ENCODE peak calls at places on chromosome X, in six cellular contexts. One of them, this sample, is unnamed.

GRCh38 chrX:129530410-129530809 is 7.1 kb upstream of the SMARCA1 start:
- DNase-seq in H1: no peak
- DNase-seq in HL-60: no peak
- DNase-seq in stomach: no peak
- DNase-seq in GM12878: no peak
- DNase-seq in transverse colon: no peak
- DNase-seq in this sample: no peak

GRCh38 chrX:15849555-15849954 is 5.1 kb downstream of the AP1S2 start:
- DNase-seq in transverse colon: no peak
- DNase-seq in HL-60: no peak
- DNase-seq in GM12878: no peak
- DNase-seq in H1: no peak
- DNase-seq in stomach: no peak
- DNase-seq in this sample: peak

GRCh38 chrX:69028006-69028760 is 137.1 kb downstream of the PJA1 start:
- DNase-seq in GM12878: peak
- DNase-seq in HL-60: peak
- DNase-seq in H1: no peak
- DNase-seq in stomach: no peak
- DNase-seq in transverse colon: no peak
- DNase-seq in this sample: no peak

GRCh38 chrX:10197597-10198210 is 40.9 kb downstream of the CLCN4 start:
- DNase-seq in H1: no peak
- DNase-seq in GM12878: no peak
- DNase-seq in transverse colon: no peak
- DNase-seq in stomach: no peak
- DNase-seq in HL-60: no peak
- DNase-seq in this sample: no peak

GRCh38 chrX:132758778-132759177 is 199.7 kb downstream of the HS6ST2 start:
- DNase-seq in HL-60: no peak
- DNase-seq in transverse colon: no peak
- DNase-seq in GM12878: no peak
- DNase-seq in stomach: no peak
- DNase-seq in H1: no peak
- DNase-seq in this sample: no peak

GRCh38 chrX:148161661-148162060 is 180.5 kb downstream of the FMR1NB start:
- DNase-seq in stomach: no peak
- DNase-seq in H1: no peak
- DNase-seq in HL-60: no peak
- DNase-seq in transverse colon: no peak
- DNase-seq in GM12878: no peak
- DNase-seq in this sample: no peak

GRCh38 chrX:14660970-14661369 is 131.6 kb downstream of the GLRA2 start:
- DNase-seq in transverse colon: no peak
- DNase-seq in HL-60: no peak
- DNase-seq in GM12878: no peak
- DNase-seq in H1: no peak
- DNase-seq in stomach: no peak
- DNase-seq in this sample: no peak

GRCh38 chrX:45986971-45987370 is 558.2 kb downstream of the ZNF674 start:
- DNase-seq in GM12878: no peak
- DNase-seq in transverse colon: no peak
- DNase-seq in stomach: no peak
- DNase-seq in HL-60: no peak
- DNase-seq in H1: no peak
- DNase-seq in this sample: no peak

GRCh38 chrX:63349307-63349706 is 1.8 kb downstream of the SPIN4 start:
- DNase-seq in H1: no peak
- DNase-seq in stomach: no peak
- DNase-seq in transverse colon: no peak
- DNase-seq in HL-60: no peak
- DNase-seq in GM12878: no peak
- DNase-seq in this sample: peak

DNA sequence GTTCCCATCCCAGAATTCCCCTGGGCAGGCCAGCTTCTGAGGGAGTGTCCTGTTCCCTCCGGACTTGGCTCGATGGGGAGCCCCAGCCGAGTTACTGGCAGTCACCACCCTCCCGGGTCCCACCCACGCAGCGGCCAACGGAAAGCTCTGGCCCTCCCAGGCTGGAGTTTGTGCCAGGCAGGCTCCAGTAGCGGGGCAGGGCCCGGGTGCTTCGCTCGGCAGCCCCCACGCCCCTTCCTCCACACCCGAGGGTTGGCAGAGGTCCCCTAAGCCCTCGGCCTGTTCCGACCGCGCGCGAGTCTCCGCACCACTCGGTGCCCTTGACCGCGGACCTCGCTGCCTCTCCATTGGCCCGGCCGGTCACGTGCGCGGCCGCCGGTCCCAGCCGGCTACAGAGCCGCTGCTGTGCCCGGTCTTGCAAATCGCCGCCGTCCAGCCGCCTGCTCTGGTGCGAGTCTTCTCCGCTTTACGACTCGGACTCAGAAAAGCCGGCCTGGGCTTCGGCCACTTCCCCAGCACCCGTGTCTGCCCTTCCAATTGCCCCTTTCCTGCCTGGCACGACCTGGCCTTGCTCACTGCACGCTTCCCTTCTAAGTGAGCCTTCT is 20.8 kb upstream of the MTM1 start:
- DNase-seq in HL-60: no peak
- DNase-seq in H1: no peak
- DNase-seq in stomach: peak
- DNase-seq in transverse colon: peak
- DNase-seq in GM12878: no peak
- DNase-seq in this sample: peak
- TF ChIP-seq POLR2AphosphoS5 in HL-60: no peak
- TF ChIP-seq POLR2AphosphoS5 in H1: no peak
- TF ChIP-seq POLR2AphosphoS5 in stomach: no peak
- TF ChIP-seq POLR2AphosphoS5 in transverse colon: peak
- TF ChIP-seq POLR2AphosphoS5 in GM12878: no peak
- TF ChIP-seq POLR2AphosphoS5 in this sample: no peak

GRCh38 chrX:2703991-2704369 is 12.9 kb downstream of the CD99 start:
- DNase-seq in stomach: no peak
- DNase-seq in GM12878: no peak
- DNase-seq in H1: no peak
- DNase-seq in HL-60: no peak
- DNase-seq in transverse colon: peak
- DNase-seq in this sample: peak

GRCh38 chrX:2708016-2708415 is 16.9 kb downstream of the CD99 start:
- DNase-seq in GM12878: no peak
- DNase-seq in stomach: no peak
- DNase-seq in H1: no peak
- DNase-seq in transverse colon: no peak
- DNase-seq in HL-60: no peak
- DNase-seq in this sample: no peak

GRCh38 chrX:2707334-2707760 is 16.3 kb downstream of the CD99 start:
- DNase-seq in H1: peak
- DNase-seq in GM12878: peak
- DNase-seq in transverse colon: peak
- DNase-seq in stomach: peak
- DNase-seq in HL-60: peak
- DNase-seq in this sample: peak

GRCh38 chrX:2705461-2705860 is 14.4 kb downstream of the CD99 start:
- DNase-seq in transverse colon: no peak
- DNase-seq in GM12878: no peak
- DNase-seq in H1: no peak
- DNase-seq in stomach: no peak
- DNase-seq in HL-60: no peak
- DNase-seq in this sample: no peak

GRCh38 chrX:2705036-2705435 is 13.9 kb downstream of the CD99 start:
- DNase-seq in transverse colon: no peak
- DNase-seq in H1: no peak
- DNase-seq in HL-60: no peak
- DNase-seq in GM12878: no peak
- DNase-seq in stomach: no peak
- DNase-seq in this sample: peak
- TF ChIP-seq POLR2AphosphoS5 in transverse colon: peak
- TF ChIP-seq POLR2AphosphoS5 in H1: no peak
- TF ChIP-seq POLR2AphosphoS5 in HL-60: no peak
- TF ChIP-seq POLR2AphosphoS5 in GM12878: no peak
- TF ChIP-seq POLR2AphosphoS5 in stomach: no peak
- TF ChIP-seq POLR2AphosphoS5 in this sample: peak

GRCh38 chrX:87517571-87518141 is at the start of gene KLHL4:
- DNase-seq in transverse colon: no peak
- DNase-seq in HL-60: no peak
- DNase-seq in GM12878: no peak
- DNase-seq in H1: peak
- DNase-seq in stomach: no peak
- DNase-seq in this sample: peak
- TF ChIP-seq POLR2AphosphoS5 in transverse colon: no peak
- TF ChIP-seq POLR2AphosphoS5 in HL-60: no peak
- TF ChIP-seq POLR2AphosphoS5 in GM12878: no peak
- TF ChIP-seq POLR2AphosphoS5 in H1: no peak
- TF ChIP-seq POLR2AphosphoS5 in stomach: no peak
- TF ChIP-seq POLR2AphosphoS5 in this sample: peak

GRCh38 chrX:53717205-53717604 is 30.7 kb upstream of the HUWE1 start:
- DNase-seq in stomach: no peak
- DNase-seq in H1: no peak
- DNase-seq in HL-60: no peak
- DNase-seq in GM12878: peak
- DNase-seq in transverse colon: no peak
- DNase-seq in this sample: no peak

GRCh38 chrX:53715336-53715924 is 28.9 kb upstream of the HUWE1 start:
- DNase-seq in HL-60: no peak
- DNase-seq in stomach: no peak
- DNase-seq in GM12878: no peak
- DNase-seq in H1: no peak
- DNase-seq in transverse colon: no peak
- DNase-seq in this sample: no peak

GRCh38 chrX:53716328-53717088 is 30.0 kb upstream of the HUWE1 start:
- DNase-seq in H1: no peak
- DNase-seq in stomach: no peak
- DNase-seq in GM12878: peak
- DNase-seq in HL-60: no peak
- DNase-seq in transverse colon: peak
- DNase-seq in this sample: peak

GRCh38 chrX:53713987-53714579 is 27.6 kb upstream of the HUWE1 start:
- DNase-seq in HL-60: no peak
- DNase-seq in stomach: no peak
- DNase-seq in GM12878: peak
- DNase-seq in H1: no peak
- DNase-seq in transverse colon: no peak
- DNase-seq in this sample: no peak

GRCh38 chrX:53714580-53715335 is 28.2 kb upstream of the HUWE1 start:
- DNase-seq in GM12878: peak
- DNase-seq in transverse colon: peak
- DNase-seq in H1: no peak
- DNase-seq in HL-60: peak
- DNase-seq in stomach: peak
- DNase-seq in this sample: peak
- TF ChIP-seq POLR2AphosphoS5 in GM12878: peak
- TF ChIP-seq POLR2AphosphoS5 in transverse colon: no peak
- TF ChIP-seq POLR2AphosphoS5 in H1: no peak
- TF ChIP-seq POLR2AphosphoS5 in HL-60: peak
- TF ChIP-seq POLR2AphosphoS5 in stomach: no peak
- TF ChIP-seq POLR2AphosphoS5 in this sample: no peak

DNA sequence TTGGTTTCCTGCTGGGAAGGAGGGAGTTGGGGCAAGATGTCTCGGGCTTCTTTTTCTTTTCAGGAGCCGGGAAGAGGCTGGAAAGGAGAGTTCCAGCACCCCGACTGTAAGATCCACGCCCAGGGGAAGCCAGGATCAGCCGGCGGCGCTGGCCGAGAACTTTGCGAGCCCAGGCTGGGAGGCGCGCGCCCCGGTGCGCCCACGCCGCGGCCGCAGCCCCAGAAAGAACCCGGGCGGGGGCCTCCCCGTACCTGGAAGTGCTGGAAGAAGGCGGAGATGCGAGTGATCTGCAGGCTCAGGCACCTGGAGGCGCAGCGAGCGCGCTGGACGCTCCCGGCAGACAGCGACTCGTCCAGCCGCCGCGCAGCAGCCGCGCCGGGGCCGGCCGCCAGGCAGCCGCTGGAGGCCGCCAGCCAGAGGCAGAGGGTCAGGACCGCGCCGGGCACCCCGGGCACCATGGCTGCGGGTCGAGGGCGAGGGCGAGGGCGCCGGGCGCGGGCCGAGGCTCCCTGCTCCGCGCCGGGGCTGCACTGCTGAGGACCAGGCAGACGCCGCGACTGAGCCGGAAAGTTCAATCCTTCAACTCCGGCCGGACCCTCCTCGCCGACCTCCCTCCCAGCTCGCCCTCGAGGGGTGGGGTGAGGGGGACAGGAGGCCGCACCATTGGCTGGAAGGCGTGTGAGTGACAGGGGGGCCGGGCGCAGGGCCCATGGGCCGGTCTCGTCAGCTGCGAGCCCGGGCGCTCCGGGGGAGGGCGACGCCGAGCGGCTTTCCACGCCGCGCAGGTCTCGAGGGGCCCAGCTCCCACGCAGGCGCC is at the start of gene ANOS1:
- DNase-seq in stomach: peak
- DNase-seq in H1: no peak
- DNase-seq in transverse colon: no peak
- DNase-seq in GM12878: no peak
- DNase-seq in HL-60: no peak
- DNase-seq in this sample: peak
- TF ChIP-seq POLR2AphosphoS5 in stomach: no peak
- TF ChIP-seq POLR2AphosphoS5 in H1: no peak
- TF ChIP-seq POLR2AphosphoS5 in transverse colon: no peak
- TF ChIP-seq POLR2AphosphoS5 in GM12878: no peak
- TF ChIP-seq POLR2AphosphoS5 in HL-60: no peak
- TF ChIP-seq POLR2AphosphoS5 in this sample: no peak

DNA sequence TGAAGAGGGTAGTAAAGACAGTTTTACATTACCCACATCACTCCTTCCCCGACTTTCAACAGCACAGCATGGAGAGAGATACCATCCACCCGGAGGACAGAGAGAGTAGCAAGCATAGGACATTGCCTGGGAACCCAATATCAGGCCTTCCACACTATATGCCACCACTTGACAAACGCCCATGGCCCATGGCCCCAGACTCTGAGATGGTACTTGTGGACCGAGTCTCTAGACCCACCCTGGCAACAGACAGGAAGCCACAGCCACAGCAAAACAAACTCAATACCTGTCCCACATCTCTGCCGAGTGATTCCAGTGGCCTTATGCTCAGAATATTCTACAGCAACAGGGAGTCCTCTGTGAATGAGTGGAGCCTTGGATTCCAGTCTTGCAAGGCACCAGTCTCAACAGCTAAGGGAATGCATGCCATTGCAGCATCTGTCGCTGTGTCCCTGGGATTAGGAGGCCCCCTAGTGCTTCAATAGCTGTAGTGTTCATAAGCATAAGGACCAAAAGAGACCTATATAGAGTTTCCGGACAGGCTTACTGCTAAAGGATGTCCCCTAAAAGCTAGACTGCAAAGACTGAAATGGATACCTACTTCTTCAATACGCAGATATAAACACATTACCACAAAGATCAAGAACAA is 14.7 kb upstream of the CT55 start:
- DNase-seq in H1: peak
- DNase-seq in transverse colon: no peak
- DNase-seq in HL-60: no peak
- DNase-seq in GM12878: peak
- DNase-seq in stomach: no peak
- DNase-seq in this sample: peak
- TF ChIP-seq POLR2AphosphoS5 in H1: no peak
- TF ChIP-seq POLR2AphosphoS5 in transverse colon: no peak
- TF ChIP-seq POLR2AphosphoS5 in HL-60: no peak
- TF ChIP-seq POLR2AphosphoS5 in GM12878: no peak
- TF ChIP-seq POLR2AphosphoS5 in stomach: no peak
- TF ChIP-seq POLR2AphosphoS5 in this sample: no peak

GRCh38 chrX:65668362-65669310 is 1.2 kb downstream of the MSN start:
- DNase-seq in GM12878: peak
- DNase-seq in transverse colon: peak
- DNase-seq in HL-60: peak
- DNase-seq in H1: no peak
- DNase-seq in stomach: peak
- DNase-seq in this sample: peak
- TF ChIP-seq POLR2AphosphoS5 in GM12878: no peak
- TF ChIP-seq POLR2AphosphoS5 in transverse colon: peak
- TF ChIP-seq POLR2AphosphoS5 in HL-60: peak
- TF ChIP-seq POLR2AphosphoS5 in H1: no peak
- TF ChIP-seq POLR2AphosphoS5 in stomach: no peak
- TF ChIP-seq POLR2AphosphoS5 in this sample: no peak

This sample was measured in endothelial cell of umbilical vein.